ENCODE peak calls at places on chromosomes 7 and 10, in seven cellular contexts. One of them, this sample, is unnamed.

GRCh38 chr10:74827694-74828093 is 1.3 kb downstream of the KAT6B start:
- DNase-seq in NCI-H1092 treated with DMSO at 0.1 percent for 48 hours: no peak
- DNase-seq in AG04450: no peak
- DNase-seq in anterior cingulate cortex: no peak
- DNase-seq in NCI-H460: no peak
- DNase-seq in CD8-positive, alpha-beta memory T cell: no peak
- DNase-seq in GM12865: no peak
- DNase-seq in this sample: no peak

GRCh38 chr10:17200885-17201164 is 647 bp downstream of the TRDMT1 start:
- DNase-seq in anterior cingulate cortex: no peak
- DNase-seq in CD8-positive, alpha-beta memory T cell: peak
- DNase-seq in GM12865: peak
- DNase-seq in NCI-H460: peak
- DNase-seq in NCI-H1092 treated with DMSO at 0.1 percent for 48 hours: peak
- DNase-seq in AG04450: no peak
- DNase-seq in this sample: peak

GRCh38 chr7:142585425-142585824 is 163.8 kb upstream of the PRSS1 start:
- DNase-seq in AG04450: no peak
- DNase-seq in anterior cingulate cortex: no peak
- DNase-seq in NCI-H1092 treated with DMSO at 0.1 percent for 48 hours: no peak
- DNase-seq in GM12865: no peak
- DNase-seq in NCI-H460: no peak
- DNase-seq in CD8-positive, alpha-beta memory T cell: no peak
- DNase-seq in this sample: no peak

GRCh38 chr10:94677691-94678090 is 5.8 kb upstream of the CYP2C18 start:
- DNase-seq in anterior cingulate cortex: no peak
- DNase-seq in NCI-H1092 treated with DMSO at 0.1 percent for 48 hours: no peak
- DNase-seq in AG04450: no peak
- DNase-seq in GM12865: no peak
- DNase-seq in NCI-H460: no peak
- DNase-seq in CD8-positive, alpha-beta memory T cell: no peak
- DNase-seq in this sample: no peak

GRCh38 chr7:2523941-2524807 is 4.6 kb downstream of the LFNG start:
- DNase-seq in CD8-positive, alpha-beta memory T cell: no peak
- DNase-seq in anterior cingulate cortex: peak
- DNase-seq in GM12865: no peak
- DNase-seq in AG04450: no peak
- DNase-seq in NCI-H1092 treated with DMSO at 0.1 percent for 48 hours: peak
- DNase-seq in NCI-H460: no peak
- DNase-seq in this sample: no peak

GRCh38 chr10:82319046-82319445 is 444.1 kb downstream of the NRG3 start:
- DNase-seq in AG04450: no peak
- DNase-seq in CD8-positive, alpha-beta memory T cell: no peak
- DNase-seq in NCI-H460: no peak
- DNase-seq in GM12865: no peak
- DNase-seq in anterior cingulate cortex: no peak
- DNase-seq in NCI-H1092 treated with DMSO at 0.1 percent for 48 hours: no peak
- DNase-seq in this sample: no peak

GRCh38 chr10:21048086-21048485 is 151.0 kb upstream of the NEBL start:
- DNase-seq in NCI-H460: peak
- DNase-seq in CD8-positive, alpha-beta memory T cell: no peak
- DNase-seq in NCI-H1092 treated with DMSO at 0.1 percent for 48 hours: no peak
- DNase-seq in GM12865: no peak
- DNase-seq in AG04450: no peak
- DNase-seq in anterior cingulate cortex: no peak
- DNase-seq in this sample: peak

GRCh38 chr10:127694580-127695193 is 42.3 kb upstream of the FOXI2 start:
- DNase-seq in anterior cingulate cortex: no peak
- DNase-seq in CD8-positive, alpha-beta memory T cell: no peak
- DNase-seq in NCI-H460: peak
- DNase-seq in NCI-H1092 treated with DMSO at 0.1 percent for 48 hours: peak
- DNase-seq in GM12865: peak
- DNase-seq in AG04450: no peak
- DNase-seq in this sample: peak

GRCh38 chr7:26853788-26854393 is 10.5 kb downstream of the SKAP2 start:
- DNase-seq in NCI-H460: peak
- DNase-seq in CD8-positive, alpha-beta memory T cell: no peak
- DNase-seq in anterior cingulate cortex: no peak
- DNase-seq in AG04450: no peak
- DNase-seq in NCI-H1092 treated with DMSO at 0.1 percent for 48 hours: peak
- DNase-seq in GM12865: peak
- DNase-seq in this sample: peak

GRCh38 chr7:120989571-120990220 is 1.2 kb downstream of the CPED1 start:
- DNase-seq in NCI-H460: no peak
- DNase-seq in NCI-H1092 treated with DMSO at 0.1 percent for 48 hours: no peak
- DNase-seq in CD8-positive, alpha-beta memory T cell: no peak
- DNase-seq in GM12865: no peak
- DNase-seq in anterior cingulate cortex: no peak
- DNase-seq in AG04450: no peak
- DNase-seq in this sample: no peak

GRCh38 chr7:69782917-69783684 is 184.8 kb downstream of the AUTS2 start:
- DNase-seq in anterior cingulate cortex: peak
- DNase-seq in CD8-positive, alpha-beta memory T cell: no peak
- DNase-seq in GM12865: no peak
- DNase-seq in NCI-H1092 treated with DMSO at 0.1 percent for 48 hours: peak
- DNase-seq in NCI-H460: no peak
- DNase-seq in AG04450: no peak
- DNase-seq in this sample: peak

GRCh38 chr7:1966631-1967200 is 266.0 kb downstream of the MAD1L1 start:
- DNase-seq in CD8-positive, alpha-beta memory T cell: no peak
- DNase-seq in NCI-H460: no peak
- DNase-seq in GM12865: no peak
- DNase-seq in anterior cingulate cortex: no peak
- DNase-seq in NCI-H1092 treated with DMSO at 0.1 percent for 48 hours: peak
- DNase-seq in AG04450: no peak
- DNase-seq in this sample: no peak

GRCh38 chr7:128167316-128167691 is 73.8 kb upstream of the LEP start:
- DNase-seq in AG04450: no peak
- DNase-seq in GM12865: no peak
- DNase-seq in NCI-H1092 treated with DMSO at 0.1 percent for 48 hours: peak
- DNase-seq in NCI-H460: peak
- DNase-seq in anterior cingulate cortex: peak
- DNase-seq in CD8-positive, alpha-beta memory T cell: no peak
- DNase-seq in this sample: no peak

GRCh38 chr10:24938076-24938475 is 14.3 kb downstream of the PRTFDC1 start:
- DNase-seq in anterior cingulate cortex: no peak
- DNase-seq in GM12865: no peak
- DNase-seq in NCI-H460: no peak
- DNase-seq in AG04450: no peak
- DNase-seq in CD8-positive, alpha-beta memory T cell: no peak
- DNase-seq in NCI-H1092 treated with DMSO at 0.1 percent for 48 hours: no peak
- DNase-seq in this sample: no peak

GRCh38 chr7:32217841-32218467 is 147.7 kb upstream of the PDE1C start:
- DNase-seq in anterior cingulate cortex: no peak
- DNase-seq in NCI-H1092 treated with DMSO at 0.1 percent for 48 hours: no peak
- DNase-seq in CD8-positive, alpha-beta memory T cell: no peak
- DNase-seq in AG04450: no peak
- DNase-seq in GM12865: no peak
- DNase-seq in NCI-H460: no peak
- DNase-seq in this sample: no peak

GRCh38 chr10:42932735-42933453 is 144.0 kb upstream of the RET start:
- DNase-seq in AG04450: no peak
- DNase-seq in NCI-H1092 treated with DMSO at 0.1 percent for 48 hours: no peak
- DNase-seq in CD8-positive, alpha-beta memory T cell: no peak
- DNase-seq in NCI-H460: no peak
- DNase-seq in GM12865: no peak
- DNase-seq in anterior cingulate cortex: no peak
- DNase-seq in this sample: no peak

GRCh38 chr7:119010635-119011034 is 786.1 kb downstream of the ANKRD7 start:
- DNase-seq in GM12865: no peak
- DNase-seq in anterior cingulate cortex: no peak
- DNase-seq in AG04450: no peak
- DNase-seq in NCI-H1092 treated with DMSO at 0.1 percent for 48 hours: no peak
- DNase-seq in NCI-H460: no peak
- DNase-seq in CD8-positive, alpha-beta memory T cell: no peak
- DNase-seq in this sample: no peak

GRCh38 chr10:113216068-113216467 is 266.0 kb downstream of the TCF7L2 start:
- DNase-seq in NCI-H460: no peak
- DNase-seq in GM12865: no peak
- DNase-seq in anterior cingulate cortex: no peak
- DNase-seq in NCI-H1092 treated with DMSO at 0.1 percent for 48 hours: no peak
- DNase-seq in AG04450: no peak
- DNase-seq in CD8-positive, alpha-beta memory T cell: no peak
- DNase-seq in this sample: no peak

GRCh38 chr10:101438881-101439391 is 85.0 kb downstream of the BTRC start:
- DNase-seq in NCI-H1092 treated with DMSO at 0.1 percent for 48 hours: peak
- DNase-seq in GM12865: no peak
- DNase-seq in NCI-H460: no peak
- DNase-seq in CD8-positive, alpha-beta memory T cell: no peak
- DNase-seq in AG04450: no peak
- DNase-seq in anterior cingulate cortex: no peak
- DNase-seq in this sample: no peak

GRCh38 chr10:26937371-26937770 is 76.6 kb upstream of the ABI1 start:
- DNase-seq in CD8-positive, alpha-beta memory T cell: no peak
- DNase-seq in NCI-H460: no peak
- DNase-seq in anterior cingulate cortex: no peak
- DNase-seq in AG04450: no peak
- DNase-seq in NCI-H1092 treated with DMSO at 0.1 percent for 48 hours: no peak
- DNase-seq in GM12865: peak
- DNase-seq in this sample: no peak

GRCh38 chr10:49300140-49300974 is 1.4 kb downstream of the C10orf71 start:
- DNase-seq in anterior cingulate cortex: no peak
- DNase-seq in CD8-positive, alpha-beta memory T cell: no peak
- DNase-seq in NCI-H1092 treated with DMSO at 0.1 percent for 48 hours: no peak
- DNase-seq in NCI-H460: no peak
- DNase-seq in GM12865: peak
- DNase-seq in AG04450: no peak
- DNase-seq in this sample: no peak

GRCh38 chr10:28331821-28332220 is 29.0 kb upstream of the MPP7 start:
- DNase-seq in NCI-H460: no peak
- DNase-seq in NCI-H1092 treated with DMSO at 0.1 percent for 48 hours: peak
- DNase-seq in AG04450: peak
- DNase-seq in anterior cingulate cortex: no peak
- DNase-seq in CD8-positive, alpha-beta memory T cell: no peak
- DNase-seq in GM12865: no peak
- DNase-seq in this sample: no peak

GRCh38 chr7:23235688-23236280 is 10.8 kb upstream of the GPNMB start:
- DNase-seq in NCI-H460: no peak
- DNase-seq in anterior cingulate cortex: no peak
- DNase-seq in NCI-H1092 treated with DMSO at 0.1 percent for 48 hours: no peak
- DNase-seq in AG04450: no peak
- DNase-seq in GM12865: no peak
- DNase-seq in CD8-positive, alpha-beta memory T cell: no peak
- DNase-seq in this sample: no peak

GRCh38 chr10:93436577-93436976 is 45.6 kb downstream of the MYOF start:
- DNase-seq in AG04450: peak
- DNase-seq in CD8-positive, alpha-beta memory T cell: no peak
- DNase-seq in NCI-H1092 treated with DMSO at 0.1 percent for 48 hours: no peak
- DNase-seq in NCI-H460: peak
- DNase-seq in GM12865: no peak
- DNase-seq in anterior cingulate cortex: no peak
- DNase-seq in this sample: no peak

GRCh38 chr7:88485811-88486210 is 179.1 kb upstream of the STEAP4 start:
- DNase-seq in GM12865: no peak
- DNase-seq in CD8-positive, alpha-beta memory T cell: no peak
- DNase-seq in anterior cingulate cortex: no peak
- DNase-seq in NCI-H1092 treated with DMSO at 0.1 percent for 48 hours: no peak
- DNase-seq in AG04450: no peak
- DNase-seq in NCI-H460: no peak
- DNase-seq in this sample: no peak

GRCh38 chr10:132606031-132606491 is 68.5 kb downstream of the INPP5A start:
- DNase-seq in NCI-H460: no peak
- DNase-seq in GM12865: no peak
- DNase-seq in AG04450: no peak
- DNase-seq in anterior cingulate cortex: no peak
- DNase-seq in NCI-H1092 treated with DMSO at 0.1 percent for 48 hours: no peak
- DNase-seq in CD8-positive, alpha-beta memory T cell: no peak
- DNase-seq in this sample: no peak

GRCh38 chr10:36068542-36068941 is 426.4 kb upstream of the FZD8 start:
- DNase-seq in NCI-H460: no peak
- DNase-seq in AG04450: no peak
- DNase-seq in CD8-positive, alpha-beta memory T cell: no peak
- DNase-seq in NCI-H1092 treated with DMSO at 0.1 percent for 48 hours: no peak
- DNase-seq in anterior cingulate cortex: no peak
- DNase-seq in GM12865: peak
- DNase-seq in this sample: no peak

GRCh38 chr10:86340176-86340990 is 26.2 kb downstream of the GRID1 start:
- DNase-seq in NCI-H1092 treated with DMSO at 0.1 percent for 48 hours: no peak
- DNase-seq in NCI-H460: no peak
- DNase-seq in AG04450: no peak
- DNase-seq in anterior cingulate cortex: no peak
- DNase-seq in GM12865: no peak
- DNase-seq in CD8-positive, alpha-beta memory T cell: peak
- DNase-seq in this sample: no peak

GRCh38 chr7:130090745-130091532 is 20.6 kb downstream of the KLHDC10 start:
- DNase-seq in NCI-H460: no peak
- DNase-seq in NCI-H1092 treated with DMSO at 0.1 percent for 48 hours: no peak
- DNase-seq in GM12865: peak
- DNase-seq in AG04450: no peak
- DNase-seq in CD8-positive, alpha-beta memory T cell: no peak
- DNase-seq in anterior cingulate cortex: no peak
- DNase-seq in this sample: no peak

GRCh38 chr10:3530346-3531096 is 254.5 kb downstream of the KLF6 start:
- DNase-seq in NCI-H1092 treated with DMSO at 0.1 percent for 48 hours: no peak
- DNase-seq in anterior cingulate cortex: no peak
- DNase-seq in GM12865: no peak
- DNase-seq in AG04450: no peak
- DNase-seq in NCI-H460: no peak
- DNase-seq in CD8-positive, alpha-beta memory T cell: no peak
- DNase-seq in this sample: no peak

GRCh38 chr7:4771737-4772136 is 3.7 kb upstream of the AP5Z1 start:
- DNase-seq in CD8-positive, alpha-beta memory T cell: no peak
- DNase-seq in AG04450: no peak
- DNase-seq in NCI-H1092 treated with DMSO at 0.1 percent for 48 hours: no peak
- DNase-seq in NCI-H460: no peak
- DNase-seq in GM12865: no peak
- DNase-seq in anterior cingulate cortex: no peak
- DNase-seq in this sample: no peak

GRCh38 chr10:131184503-131184902 is 127.0 kb downstream of the TCERG1L start:
- DNase-seq in AG04450: no peak
- DNase-seq in NCI-H1092 treated with DMSO at 0.1 percent for 48 hours: no peak
- DNase-seq in NCI-H460: no peak
- DNase-seq in GM12865: no peak
- DNase-seq in CD8-positive, alpha-beta memory T cell: no peak
- DNase-seq in anterior cingulate cortex: no peak
- DNase-seq in this sample: no peak

GRCh38 chr7:134613623-134614347 is 32.9 kb upstream of the BPGM start:
- DNase-seq in AG04450: peak
- DNase-seq in NCI-H1092 treated with DMSO at 0.1 percent for 48 hours: no peak
- DNase-seq in NCI-H460: peak
- DNase-seq in anterior cingulate cortex: no peak
- DNase-seq in GM12865: no peak
- DNase-seq in CD8-positive, alpha-beta memory T cell: no peak
- DNase-seq in this sample: no peak

GRCh38 chr7:110839866-110840265 is 251.1 kb upstream of the LRRN3 start:
- DNase-seq in CD8-positive, alpha-beta memory T cell: no peak
- DNase-seq in NCI-H1092 treated with DMSO at 0.1 percent for 48 hours: peak
- DNase-seq in GM12865: no peak
- DNase-seq in AG04450: peak
- DNase-seq in NCI-H460: no peak
- DNase-seq in anterior cingulate cortex: no peak
- DNase-seq in this sample: no peak

GRCh38 chr7:134946260-134946659 is 40.0 kb upstream of the AGBL3 start:
- DNase-seq in NCI-H1092 treated with DMSO at 0.1 percent for 48 hours: no peak
- DNase-seq in NCI-H460: no peak
- DNase-seq in CD8-positive, alpha-beta memory T cell: no peak
- DNase-seq in AG04450: no peak
- DNase-seq in GM12865: peak
- DNase-seq in anterior cingulate cortex: no peak
- DNase-seq in this sample: no peak

GRCh38 chr10:78358982-78359381 is 325.3 kb downstream of the RPS24 start:
- DNase-seq in GM12865: no peak
- DNase-seq in NCI-H1092 treated with DMSO at 0.1 percent for 48 hours: no peak
- DNase-seq in AG04450: no peak
- DNase-seq in CD8-positive, alpha-beta memory T cell: no peak
- DNase-seq in NCI-H460: no peak
- DNase-seq in anterior cingulate cortex: no peak
- DNase-seq in this sample: no peak

GRCh38 chr10:131706952-131707351 is 193.9 kb upstream of the PPP2R2D start:
- DNase-seq in AG04450: no peak
- DNase-seq in NCI-H1092 treated with DMSO at 0.1 percent for 48 hours: no peak
- DNase-seq in GM12865: no peak
- DNase-seq in NCI-H460: no peak
- DNase-seq in CD8-positive, alpha-beta memory T cell: peak
- DNase-seq in anterior cingulate cortex: no peak
- DNase-seq in this sample: no peak

GRCh38 chr7:122528879-122529481 is 169.9 kb downstream of the RNF133 start:
- DNase-seq in CD8-positive, alpha-beta memory T cell: no peak
- DNase-seq in NCI-H460: peak
- DNase-seq in AG04450: no peak
- DNase-seq in anterior cingulate cortex: no peak
- DNase-seq in NCI-H1092 treated with DMSO at 0.1 percent for 48 hours: peak
- DNase-seq in GM12865: peak
- DNase-seq in this sample: peak

This sample was measured in Karpas-422.